ENCODE peak calls at places on chromosomes 16 and 17, in four cellular contexts. I is H1, V is mesendoderm, D is H9. Y is an unnamed sample.

GRCh38 chr17:45436625-45437460 is 4.2 kb upstream of the ARHGAP27 start:
- DNase-seq in I (no peak), V (no peak), D (peak), Y (peak)

GRCh38 chr16:15879255-15879804 is 9.1 kb downstream of the CEP20 start:
- DNase-seq in I (no peak), V (no peak), D (no peak), Y (peak)

GRCh38 chr16:56198044-56198754 is 6.9 kb downstream of the GNAO1 start:
- DNase-seq in I (no peak), V (no peak), D (no peak), Y (no peak)

GRCh38 chr17:45164734-45165269 is 3.1 kb downstream of the HEXIM2 start:
- DNase-seq in I (no peak), V (no peak), D (no peak), Y (no peak)

GRCh38 chr16:71792176-71792575 is 16.5 kb downstream of the AP1G1 start:
- DNase-seq in I (no peak), V (no peak), D (no peak), Y (no peak)

GRCh38 chr17:58052951-58053715 is 30.1 kb upstream of the DYNLL2 start:
- DNase-seq in I (no peak), V (peak), D (no peak), Y (no peak)

GRCh38 chr17:80433916-80434666 is 19.1 kb downstream of the ENDOV start:
- DNase-seq in I (no peak), V (no peak), D (no peak), Y (peak)

GRCh38 chr16:82999711-83000110 is 372.9 kb downstream of the CDH13 start:
- DNase-seq in I (no peak), V (no peak), D (no peak), Y (no peak)

GRCh38 chr16:22194707-22195444 is 11.2 kb upstream of the EEF2K start:
- DNase-seq in I (no peak), V (no peak), D (no peak), Y (no peak)

GRCh38 chr16:65975049-65975708 is 391.3 kb upstream of the CDH5 start:
- DNase-seq in I (peak), V (peak), D (no peak), Y (peak)

GRCh38 chr17:56153215-56153614 is at the start of gene ANKFN1:
- DNase-seq in I (no peak), V (no peak), D (no peak), Y (no peak)

GRCh38 chr16:3782566-3782965 is 65.2 kb upstream of the TRAP1 start:
- DNase-seq in I (no peak), V (no peak), D (no peak), Y (no peak)

GRCh38 chr17:78117027-78117981 is 11.3 kb downstream of the TMC6 start:
- DNase-seq in I (peak), V (no peak), D (peak), Y (no peak)

DNA sequence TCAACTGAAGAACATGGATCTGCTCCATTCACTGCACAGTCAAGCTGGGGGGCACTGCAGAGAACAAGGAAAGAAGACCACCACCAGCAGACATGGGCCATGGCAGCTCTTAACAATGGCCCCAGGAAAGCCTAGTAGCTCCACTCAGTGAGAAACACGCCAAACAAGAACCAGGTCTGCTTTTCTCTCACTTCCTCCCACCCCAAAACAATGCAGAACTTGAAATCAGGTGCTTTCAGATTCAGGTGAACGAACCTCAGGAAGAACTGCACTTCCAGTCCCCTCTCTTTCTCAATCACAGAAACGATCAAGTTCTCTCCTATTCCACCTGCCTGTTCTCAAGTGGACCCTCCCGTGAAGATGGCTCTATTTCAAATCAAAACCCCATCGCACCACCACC is 155.6 kb downstream of the GRIN2A start:
- DNase-seq in I (no peak), V (no peak), D (no peak), Y (no peak)
- H4K5ac ChIP-seq in I (no peak), V (no peak), D (no peak), Y (no peak)

DNA sequence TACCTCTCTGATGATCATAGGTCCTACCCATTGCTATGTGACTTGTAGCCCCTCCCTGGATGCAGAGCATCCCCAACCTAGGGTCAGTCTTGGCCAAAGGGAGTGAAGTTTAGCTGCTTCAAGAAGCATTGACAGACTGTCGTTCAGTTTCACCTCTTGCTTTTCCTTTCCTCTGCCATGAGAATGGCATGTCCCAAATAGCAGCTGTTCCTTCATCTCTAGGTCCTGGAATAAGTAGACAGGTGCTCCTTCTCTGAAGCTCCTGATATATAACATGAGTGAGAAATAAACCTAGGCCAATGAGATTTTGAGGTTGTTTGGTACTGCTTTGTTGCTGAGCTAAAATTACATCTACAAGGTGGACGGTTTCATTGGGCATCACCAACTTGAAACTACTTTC is 204.5 kb upstream of the CACNG5 start:
- DNase-seq in I (no peak), V (no peak), D (no peak), Y (no peak)
- H4K5ac ChIP-seq in I (no peak), V (no peak), D (no peak), Y (no peak)

GRCh38 chr17:40471856-40472732 is 28.8 kb downstream of the IGFBP4 start:
- DNase-seq in I (no peak), V (no peak), D (no peak), Y (peak)

GRCh38 chr17:40473573-40474365 is 27.7 kb downstream of the TNS4 start:
- DNase-seq in I (no peak), V (no peak), D (no peak), Y (no peak)

GRCh38 chr17:40475234-40476210 is 25.9 kb downstream of the TNS4 start:
- DNase-seq in I (peak), V (no peak), D (peak), Y (no peak)

GRCh38 chr17:40472733-40473452 is 28.5 kb downstream of the TNS4 start:
- DNase-seq in I (no peak), V (no peak), D (no peak), Y (peak)

DNA sequence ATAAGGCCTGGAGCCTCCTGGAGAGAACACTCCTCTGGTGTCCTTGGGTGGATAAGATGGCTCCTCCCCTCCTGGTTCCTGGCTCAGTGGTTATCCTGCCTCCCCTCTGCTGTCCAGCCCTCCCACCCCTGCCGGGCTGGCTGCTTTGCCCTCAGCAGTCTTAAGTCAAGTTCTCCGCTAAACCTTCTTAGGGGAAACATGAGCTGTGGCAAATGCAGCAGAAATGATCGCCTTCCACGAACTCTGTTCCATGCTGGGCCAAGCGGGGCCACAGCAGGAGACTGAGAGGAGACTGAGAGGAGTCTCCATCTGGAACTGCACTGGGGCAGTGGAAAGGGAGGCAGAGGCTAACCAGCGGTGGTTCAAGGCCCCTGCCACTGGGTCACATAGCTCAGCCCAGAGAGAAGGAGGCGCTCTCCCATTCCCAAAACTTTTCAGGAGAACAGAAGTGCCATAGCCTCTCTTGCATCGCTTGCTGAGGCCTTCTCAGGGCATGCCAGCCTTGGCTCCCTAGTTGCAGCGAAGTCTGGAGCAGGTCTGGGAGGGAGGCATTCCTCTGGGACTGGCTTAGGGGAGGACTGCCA is 26.9 kb downstream of the TNS4 start:
- DNase-seq in I (no peak), V (no peak), D (no peak), Y (no peak)
- H4K5ac ChIP-seq in I (no peak), V (no peak), D (no peak), Y (peak)

GRCh38 chr17:66398059-66398458 is 95.6 kb downstream of the PRKCA start:
- DNase-seq in I (no peak), V (no peak), D (no peak), Y (no peak)
- H4K5ac ChIP-seq in I (no peak), V (no peak), D (no peak), Y (no peak)

Y was measured in IMR-90.